ENCODE peak calls at places on chromosomes 11 and 22, in seven cellular contexts. J is H9; M is NCI-H2107; L is naive thymus-derived CD8-positive, alpha-beta T cell; R is ELF-1; Z is stimulated activated CD4-positive, alpha-beta T cell treated with anti-CD3 and anti-CD28 coated beads, Interleukin-2, amount 100 ng/mL, for 48 hours; C is CD8-positive, alpha-beta T cell. D is an unnamed sample.

GRCh38 chr11:6563121-6563619 is 40.2 kb downstream of the RRP8 start:
- DNase-seq in C (no peak), M (no peak), R (no peak), Z (no peak), J (no peak), L (peak), D (no peak)

GRCh38 chr22:35900483-35901168 is 128.0 kb downstream of the RBFOX2 start:
- DNase-seq in L (no peak), J (no peak), C (no peak), Z (no peak), M (no peak), R (peak), D (no peak)

GRCh38 chr11:83608571-83608970 is 322.4 kb upstream of the CCDC90B start:
- DNase-seq in C (no peak), L (no peak), J (no peak), R (no peak), Z (no peak), M (no peak), D (no peak)

GRCh38 chr11:132346558-132347148 is 976.2 kb downstream of the NTM start:
- DNase-seq in Z (no peak), J (no peak), C (no peak), L (no peak), R (no peak), M (no peak), D (no peak)

GRCh38 chr22:43541022-43541421 is 129.2 kb downstream of the MPPED1 start:
- DNase-seq in C (no peak), L (no peak), R (no peak), M (no peak), J (no peak), Z (no peak), D (no peak)

GRCh38 chr22:30610299-30610698 is 3.3 kb downstream of the TCN2 start:
- DNase-seq in C (no peak), M (no peak), L (no peak), R (no peak), J (no peak), Z (no peak), D (no peak)

GRCh38 chr11:65785329-65786007 is 1.4 kb upstream of the OVOL1 start:
- DNase-seq in R (no peak), L (no peak), C (no peak), J (peak), Z (no peak), M (no peak), D (no peak)

GRCh38 chr22:19525116-19525660 is 978 bp upstream of the CLDN5 start:
- DNase-seq in R (no peak), C (no peak), L (no peak), M (no peak), J (no peak), Z (no peak), D (no peak)

GRCh38 chr22:39013923-39014722 is at the start of gene APOBEC3C:
- DNase-seq in J (peak), M (no peak), R (peak), L (peak), Z (peak), C (peak), D (peak)

GRCh38 chr11:77191823-77192495 is 63.9 kb downstream of the MYO7A start:
- DNase-seq in L (peak), C (peak), J (peak), Z (peak), R (peak), M (no peak), D (peak)

GRCh38 chr11:130315354-130315970 is 745 bp upstream of the ZBTB44 start:
- DNase-seq in J (peak), L (peak), Z (peak), M (no peak), R (peak), C (peak), D (no peak)

GRCh38 chr11:118406599-118407166 is 5.3 kb downstream of the ATP5MG start:
- DNase-seq in J (no peak), C (no peak), Z (no peak), L (no peak), M (peak), R (no peak), D (no peak)

GRCh38 chr11:108733479-108734116 is 68.7 kb downstream of the DDX10 start:
- DNase-seq in J (no peak), Z (peak), R (no peak), M (no peak), L (no peak), C (no peak), D (no peak)

GRCh38 chr11:119934866-119935265 is 203.0 kb downstream of the TRIM29 start:
- DNase-seq in J (no peak), M (no peak), L (no peak), Z (no peak), R (no peak), C (no peak), D (no peak)

GRCh38 chr11:106917973-106918372 is 100.3 kb downstream of the GUCY1A2 start:
- DNase-seq in Z (peak), L (no peak), R (peak), J (peak), M (no peak), C (no peak), D (peak)

GRCh38 chr11:124756033-124756752 is 4.1 kb upstream of the VSIG2 start:
- DNase-seq in R (no peak), M (no peak), L (no peak), J (no peak), Z (no peak), C (no peak), D (no peak)

GRCh38 chr11:27179334-27179733 is 138.7 kb downstream of the BBOX1 start:
- DNase-seq in C (no peak), Z (no peak), M (no peak), L (no peak), J (no peak), R (no peak), D (no peak)

GRCh38 chr11:31816467-31817053 is 5.4 kb upstream of the PAX6 start:
- DNase-seq in J (peak), M (no peak), Z (no peak), L (no peak), C (no peak), R (no peak), D (no peak)

GRCh38 chr11:123158609-123159008 is 36.4 kb downstream of the CLMP start:
- DNase-seq in Z (no peak), M (no peak), R (no peak), J (no peak), L (no peak), C (no peak), D (no peak)

GRCh38 chr11:1303196-1303821 is 6.1 kb downstream of the TOLLIP start:
- DNase-seq in Z (no peak), M (no peak), C (no peak), R (peak), L (no peak), J (peak), D (no peak)

GRCh38 chr11:7098235-7098832 is 9.5 kb downstream of the RBMXL2 start:
- DNase-seq in R (peak), C (no peak), L (no peak), J (no peak), Z (no peak), M (peak), D (no peak)

GRCh38 chr11:95443386-95443785 is 212.4 kb upstream of the SESN3 start:
- DNase-seq in Z (no peak), L (no peak), M (no peak), R (no peak), J (no peak), C (no peak), D (no peak)

GRCh38 chr11:43579171-43579918 is 101.2 kb upstream of the HSD17B12 start:
- DNase-seq in M (no peak), L (no peak), C (no peak), J (peak), Z (peak), R (peak), D (peak)

GRCh38 chr11:132349806-132350733 is 979.7 kb downstream of the NTM start:
- DNase-seq in L (no peak), C (no peak), M (no peak), R (no peak), Z (no peak), J (no peak), D (no peak)

GRCh38 chr11:128240546-128240945 is 346.8 kb downstream of the ETS1 start:
- DNase-seq in R (no peak), J (no peak), L (no peak), M (no peak), Z (no peak), C (no peak), D (no peak)

GRCh38 chr22:22031183-22031560 is 48.6 kb upstream of the TOP3B start:
- DNase-seq in M (no peak), L (no peak), J (no peak), R (no peak), C (no peak), Z (no peak), D (no peak)

GRCh38 chr11:130112071-130112830 is 42.6 kb downstream of the APLP2 start:
- DNase-seq in M (no peak), C (no peak), R (no peak), L (no peak), J (no peak), Z (no peak), D (no peak)

GRCh38 chr11:2652362-2652761 is 47.4 kb downstream of the KCNQ1OT1 start:
- DNase-seq in L (no peak), M (no peak), R (no peak), Z (no peak), C (no peak), J (no peak), D (no peak)

GRCh38 chr11:74849525-74850391 is 99.1 kb downstream of the XRRA1 start:
- DNase-seq in C (no peak), L (no peak), Z (no peak), R (peak), M (no peak), J (peak), D (no peak)